ENCODE peak calls at places on chromosomes 2 and 18, in seven cellular contexts. G, N, Y, U, Z, B and S are unnamed samples.

GRCh38 chr2:75288760-75289159 is 89.4 kb upstream of the TACR1 start:
- DNase-seq in Z (no peak), Y (no peak), B (no peak), N (no peak), U (no peak), G (no peak), S (no peak)

GRCh38 chr18:6963452-6964097 is 154.0 kb downstream of the LAMA1 start:
- DNase-seq in Y (no peak), G (no peak), B (no peak), Z (no peak), N (no peak), U (no peak), S (no peak)

GRCh38 chr2:144582651-144583361 is 62.9 kb upstream of the ZEB2 start:
- DNase-seq in G (no peak), N (no peak), U (no peak), B (no peak), Z (no peak), Y (no peak), S (no peak)

GRCh38 chr18:55384551-55385275 is 203.3 kb downstream of the TCF4 start:
- DNase-seq in Y (peak; percentile 54), B (no peak), Z (no peak), U (no peak), G (no peak), N (peak; percentile 26), S (no peak)

GRCh38 chr2:127014630-127015029 is 92.3 kb downstream of the BIN1 start:
- DNase-seq in U (no peak), G (no peak), B (no peak), Z (no peak), Y (no peak), N (no peak), S (no peak)

GRCh38 chr2:238235331-238235732 is 4.5 kb downstream of the HES6 start:
- DNase-seq in Y (no peak), G (no peak), B (no peak), N (no peak), U (no peak), Z (no peak), S (no peak)

GRCh38 chr2:61214171-61214570 is 52.2 kb downstream of the C2orf74 start:
- DNase-seq in Z (no peak), Y (no peak), U (no peak), G (no peak), B (no peak), N (no peak), S (no peak)

GRCh38 chr2:53562407-53562806 is 205.2 kb upstream of the CHAC2 start:
- DNase-seq in Y (no peak), G (no peak), Z (no peak), N (no peak), B (no peak), U (no peak), S (no peak)

GRCh38 chr2:218264773-218265601 is 4.2 kb downstream of the GPBAR1 start:
- DNase-seq in U (no peak), Z (peak; percentile 32), Y (no peak), G (no peak), B (no peak), N (no peak), S (no peak)

GRCh38 chr2:16218651-16219050 is 278.3 kb downstream of the MYCN start:
- DNase-seq in Y (peak; percentile 75), Z (no peak), N (no peak), B (no peak), G (no peak), U (no peak), S (no peak)

GRCh38 chr2:177264209-177264538 is 353 bp downstream of the NFE2L2 start:
- DNase-seq in U (no peak), Y (no peak), B (no peak), Z (no peak), G (no peak), N (no peak), S (no peak)

GRCh38 chr2:44843086-44843485 is 98.4 kb upstream of the SIX3 start:
- DNase-seq in G (no peak), B (no peak), Z (no peak), U (no peak), Y (no peak), N (no peak), S (no peak)

GRCh38 chr2:237563816-237564215 is 2.6 kb upstream of the PRLH start:
- DNase-seq in G (no peak), Z (no peak), U (no peak), N (no peak), Y (peak; percentile 68), B (no peak), S (no peak)

DNA sequence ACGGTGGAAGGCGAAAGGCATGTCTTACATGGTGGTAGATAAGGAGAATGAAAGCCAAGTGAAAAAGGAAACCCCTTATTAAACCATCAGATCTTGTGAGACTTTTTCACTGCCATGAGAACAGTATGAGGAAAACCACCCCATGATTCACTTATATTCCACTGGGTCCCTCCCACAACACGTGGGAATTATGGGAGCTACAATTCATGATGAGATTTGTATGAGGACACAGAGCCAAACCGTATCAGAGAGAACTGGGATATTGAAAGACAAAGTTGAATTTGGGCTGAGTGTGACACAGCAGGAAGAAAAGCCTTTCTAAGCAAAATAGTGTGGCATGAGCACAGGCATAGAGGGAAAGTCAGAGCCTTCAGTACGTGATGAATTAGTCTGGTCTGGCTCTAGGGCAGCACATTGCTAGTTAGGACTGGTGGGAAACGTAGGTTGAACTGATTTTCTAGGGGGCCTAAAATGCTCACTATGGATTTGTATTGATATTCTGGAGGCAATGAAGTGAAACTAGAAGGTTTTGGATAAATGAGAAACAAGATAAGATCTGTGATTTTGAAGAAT is 84.8 kb upstream of the RND3 start:
- DNase-seq in Z (no peak), G (no peak), B (no peak), Y (no peak), U (no peak), N (no peak), S (no peak)
- H3K4me1 ChIP-seq in Z (no peaks in the 10 kb centered on the region), G (no peaks in the 10 kb centered on the region), B (no peaks in the 10 kb centered on the region), Y (no peaks in the 10 kb centered on the region), U (no peaks in the 10 kb centered on the region), N (no peaks in the 10 kb centered on the region), S (no peaks in the 10 kb centered on the region)

GRCh38 chr2:104766683-104767082 is 87.2 kb upstream of the POU3F3 start:
- DNase-seq in Z (no peak), U (no peak), B (no peak), Y (peak; percentile 66), G (no peak), N (no peak), S (no peak)

GRCh38 chr2:104774631-104775030 is 79.3 kb upstream of the POU3F3 start:
- DNase-seq in Y (no peak), U (no peak), B (no peak), N (no peak), G (no peak), Z (no peak), S (no peak)

GRCh38 chr2:104769096-104769495 is 84.8 kb upstream of the POU3F3 start:
- DNase-seq in Y (no peak), U (no peak), B (no peak), G (no peak), N (no peak), Z (no peak), S (no peak)

DNA sequence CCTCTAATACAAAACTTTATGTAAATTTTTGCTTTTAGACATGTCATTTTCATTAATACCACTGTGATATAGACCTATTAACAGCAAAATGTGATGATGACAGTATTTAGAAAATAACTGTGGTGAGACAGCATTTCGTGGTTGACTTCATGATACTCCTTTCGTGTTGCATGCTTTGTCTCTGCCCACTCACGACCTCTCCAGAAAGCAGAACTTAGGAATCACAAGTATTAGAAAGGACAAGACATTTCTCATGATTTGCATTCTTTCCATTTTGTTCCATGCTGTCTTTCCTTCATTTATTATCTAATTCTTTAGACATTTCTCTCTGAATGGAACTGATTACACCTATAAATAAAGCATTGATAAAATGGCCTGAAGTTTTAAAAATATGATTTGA is 85.2 kb upstream of the POU3F3 start:
- DNase-seq in G (no peak), B (no peak), Y (no peak), N (no peak), Z (no peak), U (no peak), S (no peak)
- H3K27ac ChIP-seq in G (no peak overlapping the region), B (no peak overlapping the region), Y (no peak overlapping the region), N (no peak overlapping the region), Z (no peak overlapping the region), U (no peak overlapping the region), S (no peak overlapping the region)

DNA sequence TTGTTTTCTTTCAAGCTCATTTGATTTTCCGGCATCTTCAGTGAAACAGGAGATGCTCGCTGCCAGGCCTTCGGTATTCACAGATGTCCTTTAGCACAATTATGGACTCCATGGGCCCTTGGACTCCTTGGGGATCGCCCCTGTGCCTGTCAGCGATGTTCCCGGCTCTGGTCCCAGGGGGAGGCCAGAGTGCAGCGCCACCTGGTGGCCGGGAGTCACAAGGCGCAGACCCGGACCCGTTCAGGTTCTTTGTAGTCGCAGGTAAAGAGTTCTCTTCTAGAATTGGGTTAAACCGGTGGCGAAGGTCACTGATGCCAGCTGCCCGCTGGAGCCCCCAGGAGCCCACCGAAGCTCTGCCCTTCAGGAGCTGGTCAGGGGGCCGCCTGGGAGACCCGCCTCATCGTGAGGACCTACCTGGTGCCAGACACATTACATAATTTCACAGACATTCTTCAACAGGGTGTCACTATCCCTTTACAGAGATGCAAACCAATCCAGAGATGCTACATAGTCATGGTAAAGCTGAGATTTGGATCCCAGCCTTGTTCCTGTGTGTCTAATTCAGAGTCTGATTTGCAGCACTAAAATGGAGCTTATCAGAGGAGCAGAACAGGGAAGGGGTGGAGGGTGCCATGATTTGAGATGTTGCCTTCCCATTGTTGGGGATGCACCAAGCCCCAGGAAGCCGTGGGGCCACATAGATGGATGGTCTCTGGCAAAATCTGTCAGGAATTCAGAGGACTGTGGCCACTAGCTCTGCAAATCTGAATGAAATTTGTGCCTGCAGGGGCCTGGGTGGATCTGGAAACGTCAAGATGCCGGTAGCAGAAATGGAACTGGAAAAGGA is 6.0 kb upstream of the INPP5D start:
- DNase-seq in Z (peak; percentile 79), Y (peak; percentile 83), G (no peak), B (no peak), N (no peak), U (no peak), S (peak; percentile 55)
- H3K27me3 ChIP-seq in Z (no peaks in the 10 kb centered on the region), Y (no peaks in the 10 kb centered on the region), G (no peaks in the 10 kb centered on the region), B (no peaks in the 10 kb centered on the region), N (no peaks in the 10 kb centered on the region), U (no peaks in the 10 kb centered on the region), S (no peaks in the 10 kb centered on the region)

GRCh38 chr2:26917135-26917836 is 53.2 kb upstream of the MAPRE3 start:
- DNase-seq in G (no peak), N (no peak), U (no peak), Z (no peak), B (no peak), Y (no peak), S (no peak)

GRCh38 chr2:26924731-26925099 is 45.7 kb upstream of the MAPRE3 start:
- DNase-seq in N (no peak), G (no peak), U (no peak), Z (no peak), Y (peak; percentile 36), B (no peak), S (no peak)

GRCh38 chr2:26925100-26925791 is 45.2 kb upstream of the MAPRE3 start:
- DNase-seq in N (no peak), Z (no peak), B (no peak), Y (peak; percentile 46), U (no peak), G (no peak), S (no peak)

GRCh38 chr2:26922638-26923466 is 47.6 kb upstream of the MAPRE3 start:
- DNase-seq in N (peak; percentile 62), Z (peak; percentile 66), G (peak; percentile 40), B (no peak), Y (peak; percentile 78), U (peak; percentile 17), S (peak; percentile 21)

DNA sequence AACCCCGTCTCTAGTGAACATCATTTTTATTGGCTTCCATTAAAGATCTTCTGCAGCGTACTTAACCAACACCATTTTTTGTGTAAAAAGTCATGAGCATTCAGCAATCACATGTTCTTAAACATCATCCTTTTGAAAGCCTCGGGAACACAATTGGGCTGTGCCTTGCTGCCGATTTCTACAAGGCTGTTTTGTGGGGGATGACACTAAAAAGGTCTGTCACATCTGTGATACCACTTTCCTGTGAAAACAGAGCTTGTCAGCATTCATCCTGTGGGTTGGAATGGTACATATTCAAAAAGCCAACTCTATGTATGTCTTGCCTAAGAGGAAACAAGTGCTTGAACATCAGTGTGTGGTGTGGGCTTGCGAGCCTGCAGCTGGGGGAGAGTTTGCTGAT is 49.1 kb upstream of the MAPRE3 start:
- DNase-seq in Z (no peak), G (no peak), U (no peak), N (no peak), B (no peak), Y (no peak), S (no peak)
- H3K4me1 ChIP-seq in Z (no peaks in the 10 kb centered on the region), G (no peaks in the 10 kb centered on the region), U (no peaks in the 10 kb centered on the region), N (no peaks in the 10 kb centered on the region), B (no peaks in the 10 kb centered on the region), Y (peaks cover 4% of the 10 kb centered on the region), S (no peaks in the 10 kb centered on the region)